ENCODE peak calls at places on chromosomes 13 and 19, in eight cellular contexts. I is NCI-H2029; L is ACHN; T is iris pigment epithelial cell; O is activated T-cell treated with anti-CD3 and anti-CD28 coated beads for 4 hours; G is astrocyte of the spinal cord; U is stimulated activated CD4-positive, alpha-beta T cell treated with anti-CD3 and anti-CD28 coated beads, Interleukin-12 subunit alpha, Interleukin-12 subunit beta, amount 100 ng/mL, for 24 hours; B is T1000. F is an unnamed sample.

GRCh38 chr13:65965496-65965895 is 1264.6 kb downstream of the PCDH9 start:
- DNase-seq in I (no peak), L (no peak), T (peak; percentile 81), O (no peak), G (peak; percentile 19), U (no peak), B (no peak), F (peak; percentile 68)

GRCh38 chr13:45817833-45818232 is 33.7 kb downstream of the SIAH3 start:
- DNase-seq in I (no peak), L (peak; percentile 13), T (peak; percentile 24), O (no peak), G (no peak), U (no peak), B (no peak), F (peak; percentile 12)

GRCh38 chr13:72737033-72737432 is 9.3 kb downstream of the BORA start:
- DNase-seq in I (no peak), L (peak; percentile 13), T (no peak), O (no peak), G (no peak), U (no peak), B (no peak), F (no peak)

GRCh38 chr19:40803857-40804782 is 5.1 kb downstream of the EGLN2 start:
- DNase-seq in I (peak; percentile 68), L (no peak), T (no peak), O (no peak), G (no peak), U (no peak), B (no peak), F (no peak)

GRCh38 chr13:63048648-63049047 is 1633.0 kb upstream of the PCDH20 start:
- DNase-seq in I (no peak), L (peak; percentile 22), T (no peak), O (no peak), G (no peak), U (no peak), B (no peak), F (no peak)

GRCh38 chr13:111882351-111882750 is 184.6 kb upstream of the SOX1 start:
- DNase-seq in I (no peak), L (no peak), T (no peak), O (no peak), G (no peak), U (no peak), B (no peak), F (no peak)

GRCh38 chr19:28701491-28701890 is 511.5 kb downstream of the UQCRFS1 start:
- DNase-seq in I (no peak), L (no peak), T (no peak), O (no peak), G (peak; percentile 73), U (no peak), B (no peak), F (no peak)

GRCh38 chr13:45510671-45511070 is 45.9 kb downstream of the COG3 start:
- DNase-seq in I (no peak), L (no peak), T (no peak), O (no peak), G (no peak), U (no peak), B (no peak), F (no peak)

GRCh38 chr13:108463365-108463764 is 166.0 kb upstream of the MYO16 start:
- DNase-seq in I (no peak), L (peak; percentile 70), T (peak; percentile 99), O (no peak), G (peak; percentile 95), U (no peak), B (peak; percentile 1), F (peak; percentile 93)

GRCh38 chr19:43482193-43482592 is 16.8 kb upstream of the LYPD3 start:
- DNase-seq in I (no peak), L (no peak), T (no peak), O (no peak), G (no peak), U (no peak), B (no peak), F (no peak)

GRCh38 chr19:55178781-55179569 is 1.1 kb downstream of the SYT5 start:
- DNase-seq in I (peak; percentile 88), L (peak; percentile 25), T (peak; percentile 88), O (peak; percentile 89), G (peak; percentile 72), U (peak; percentile 74), B (peak; percentile 43), F (peak; percentile 72)

GRCh38 chr13:79451500-79451962 is 29.4 kb upstream of the NDFIP2 start:
- DNase-seq in I (no peak), L (peak; percentile 86), T (peak; percentile 98), O (peak; percentile 88), G (peak; percentile 92), U (peak; percentile 86), B (peak; percentile 36), F (peak; percentile 78)

GRCh38 chr13:79936368-79937136 is 404.4 kb downstream of the SPRY2 start:
- DNase-seq in I (no peak), L (peak; percentile 99), T (peak; percentile 99), O (no peak), G (peak; percentile 100), U (no peak), B (peak; percentile 39), F (peak; percentile 95)

GRCh38 chr13:75353786-75354193 is 128.2 kb downstream of the TBC1D4 start:
- DNase-seq in I (no peak), L (no peak), T (no peak), O (no peak), G (peak; percentile 51), U (no peak), B (no peak), F (no peak)

GRCh38 chr13:87810920-87811344 is 139.8 kb downstream of the SLITRK5 start:
- DNase-seq in I (no peak), L (no peak), T (no peak), O (no peak), G (no peak), U (no peak), B (no peak), F (no peak)

GRCh38 chr19:512548-513365 is 5.5 kb downstream of the TPGS1 start:
- DNase-seq in I (no peak), L (no peak), T (no peak), O (no peak), G (no peak), U (no peak), B (no peak), F (no peak)

GRCh38 chr19:54462713-54463530 is 656 bp downstream of the LENG9 start:
- DNase-seq in I (peak; percentile 35), L (no peak), T (peak; percentile 65), O (peak; percentile 50), G (peak; percentile 61), U (peak; percentile 46), B (peak; percentile 19), F (peak; percentile 70)

GRCh38 chr13:100673831-100674362 is 698 bp downstream of the TMTC4 start:
- DNase-seq in I (no peak), L (peak; percentile 77), T (peak; percentile 92), O (peak; percentile 32), G (peak; percentile 94), U (peak; percentile 21), B (peak; percentile 29), F (peak; percentile 84)

GRCh38 chr19:3970808-3971598 is at the start of gene DAPK3:
- DNase-seq in I (peak; percentile 98), L (peak; percentile 96), T (peak; percentile 98), O (peak; percentile 86), G (peak; percentile 98), U (peak; percentile 89), B (peak; percentile 96), F (peak; percentile 99)

GRCh38 chr13:83215627-83216026 is 666.6 kb downstream of the SLITRK1 start:
- DNase-seq in I (no peak), L (no peak), T (peak; percentile 85), O (no peak), G (peak; percentile 67), U (no peak), B (no peak), F (peak; percentile 50)

GRCh38 chr19:55165952-55166529 is 372 bp downstream of the DNAAF3 start:
- DNase-seq in I (peak; percentile 46), L (peak; percentile 89), T (peak; percentile 83), O (peak; percentile 27), G (peak; percentile 82), U (no peak), B (no peak), F (peak; percentile 90)

GRCh38 chr13:27476943-27477681 is 26.7 kb upstream of the MTIF3 start:
- DNase-seq in I (no peak), L (no peak), T (peak; percentile 30), O (no peak), G (peak; percentile 47), U (no peak), B (no peak), F (peak; percentile 92)

GRCh38 chr13:77800219-77800618 is 102.7 kb downstream of the SLAIN1 start:
- DNase-seq in I (no peak), L (no peak), T (no peak), O (no peak), G (no peak), U (no peak), B (no peak), F (no peak)

GRCh38 chr19:44816301-44816700 is 7.4 kb downstream of the BCAM start:
- DNase-seq in I (no peak), L (no peak), T (no peak), O (no peak), G (no peak), U (no peak), B (no peak), F (no peak)

GRCh38 chr19:46361915-46362314 is 15.0 kb downstream of the PPP5C start:
- DNase-seq in I (no peak), L (no peak), T (peak; percentile 68), O (no peak), G (peak; percentile 22), U (no peak), B (no peak), F (no peak)